ENCODE peak calls at places on chromosomes 12 and 14, in ten cellular contexts. One of them, this sample, is unnamed.

GRCh38 chr12:124543052-124543590 is 24.3 kb downstream of the NCOR2 start:
- DNase-seq in NCI-H2227 treated with DMSO at 0.1 percent for 48 hours: peak
- DNase-seq in HEK293T: no peak
- DNase-seq in CD8-positive, alpha-beta T cell: no peak
- DNase-seq in AG20443: peak
- DNase-seq in DMS 273 treated with DMSO at 0.1 percent for 48 hours: no peak
- DNase-seq in NCI-H146: peak
- DNase-seq in hypothalamus: no peak
- DNase-seq in astrocyte of the cerebellum: no peak
- DNase-seq in A549: peak
- DNase-seq in this sample: peak

GRCh38 chr12:93054021-93054420 is 124.9 kb upstream of the EEA1 start:
- DNase-seq in A549: no peak
- DNase-seq in hypothalamus: no peak
- DNase-seq in astrocyte of the cerebellum: no peak
- DNase-seq in NCI-H2227 treated with DMSO at 0.1 percent for 48 hours: no peak
- DNase-seq in CD8-positive, alpha-beta T cell: no peak
- DNase-seq in HEK293T: no peak
- DNase-seq in DMS 273 treated with DMSO at 0.1 percent for 48 hours: no peak
- DNase-seq in AG20443: no peak
- DNase-seq in NCI-H146: no peak
- DNase-seq in this sample: no peak

GRCh38 chr12:102095677-102096263 is 24.1 kb downstream of the NUP37 start:
- DNase-seq in A549: peak
- DNase-seq in HEK293T: peak
- DNase-seq in CD8-positive, alpha-beta T cell: no peak
- DNase-seq in DMS 273 treated with DMSO at 0.1 percent for 48 hours: peak
- DNase-seq in NCI-H146: peak
- DNase-seq in hypothalamus: no peak
- DNase-seq in NCI-H2227 treated with DMSO at 0.1 percent for 48 hours: peak
- DNase-seq in astrocyte of the cerebellum: peak
- DNase-seq in AG20443: peak
- DNase-seq in this sample: peak

GRCh38 chr12:29350080-29350479 is 30.9 kb downstream of the ERGIC2 start:
- DNase-seq in hypothalamus: no peak
- DNase-seq in HEK293T: peak
- DNase-seq in NCI-H146: no peak
- DNase-seq in CD8-positive, alpha-beta T cell: no peak
- DNase-seq in AG20443: peak
- DNase-seq in NCI-H2227 treated with DMSO at 0.1 percent for 48 hours: no peak
- DNase-seq in A549: no peak
- DNase-seq in astrocyte of the cerebellum: peak
- DNase-seq in DMS 273 treated with DMSO at 0.1 percent for 48 hours: no peak
- DNase-seq in this sample: peak

GRCh38 chr12:93803408-93803807 is 126.2 kb downstream of the CRADD start:
- DNase-seq in AG20443: peak
- DNase-seq in A549: no peak
- DNase-seq in astrocyte of the cerebellum: no peak
- DNase-seq in NCI-H146: no peak
- DNase-seq in CD8-positive, alpha-beta T cell: no peak
- DNase-seq in hypothalamus: no peak
- DNase-seq in HEK293T: no peak
- DNase-seq in DMS 273 treated with DMSO at 0.1 percent for 48 hours: peak
- DNase-seq in NCI-H2227 treated with DMSO at 0.1 percent for 48 hours: no peak
- DNase-seq in this sample: no peak

GRCh38 chr12:40819427-40820108 is 127.3 kb downstream of the CNTN1 start:
- DNase-seq in NCI-H2227 treated with DMSO at 0.1 percent for 48 hours: no peak
- DNase-seq in DMS 273 treated with DMSO at 0.1 percent for 48 hours: peak
- DNase-seq in HEK293T: peak
- DNase-seq in A549: no peak
- DNase-seq in hypothalamus: no peak
- DNase-seq in astrocyte of the cerebellum: no peak
- DNase-seq in AG20443: no peak
- DNase-seq in NCI-H146: no peak
- DNase-seq in CD8-positive, alpha-beta T cell: no peak
- DNase-seq in this sample: peak

GRCh38 chr14:69680297-69680696 is 68.9 kb downstream of the SUSD6 start:
- DNase-seq in NCI-H146: no peak
- DNase-seq in DMS 273 treated with DMSO at 0.1 percent for 48 hours: no peak
- DNase-seq in astrocyte of the cerebellum: no peak
- DNase-seq in NCI-H2227 treated with DMSO at 0.1 percent for 48 hours: no peak
- DNase-seq in AG20443: no peak
- DNase-seq in CD8-positive, alpha-beta T cell: no peak
- DNase-seq in hypothalamus: no peak
- DNase-seq in HEK293T: no peak
- DNase-seq in A549: no peak
- DNase-seq in this sample: no peak

GRCh38 chr12:26723379-26724308 is 109.3 kb downstream of the ITPR2 start:
- DNase-seq in hypothalamus: no peak
- DNase-seq in NCI-H146: no peak
- DNase-seq in astrocyte of the cerebellum: peak
- DNase-seq in AG20443: peak
- DNase-seq in HEK293T: no peak
- DNase-seq in NCI-H2227 treated with DMSO at 0.1 percent for 48 hours: no peak
- DNase-seq in DMS 273 treated with DMSO at 0.1 percent for 48 hours: no peak
- DNase-seq in CD8-positive, alpha-beta T cell: no peak
- DNase-seq in A549: no peak
- DNase-seq in this sample: no peak

GRCh38 chr14:30088620-30089019 is 161.0 kb upstream of the PRKD1 start:
- DNase-seq in AG20443: no peak
- DNase-seq in A549: no peak
- DNase-seq in CD8-positive, alpha-beta T cell: no peak
- DNase-seq in hypothalamus: no peak
- DNase-seq in NCI-H2227 treated with DMSO at 0.1 percent for 48 hours: no peak
- DNase-seq in astrocyte of the cerebellum: no peak
- DNase-seq in DMS 273 treated with DMSO at 0.1 percent for 48 hours: no peak
- DNase-seq in HEK293T: no peak
- DNase-seq in NCI-H146: no peak
- DNase-seq in this sample: no peak

GRCh38 chr12:66803972-66804371 is 125.1 kb upstream of the GRIP1 start:
- DNase-seq in CD8-positive, alpha-beta T cell: no peak
- DNase-seq in NCI-H2227 treated with DMSO at 0.1 percent for 48 hours: peak
- DNase-seq in NCI-H146: peak
- DNase-seq in AG20443: no peak
- DNase-seq in DMS 273 treated with DMSO at 0.1 percent for 48 hours: no peak
- DNase-seq in A549: no peak
- DNase-seq in HEK293T: peak
- DNase-seq in astrocyte of the cerebellum: no peak
- DNase-seq in hypothalamus: no peak
- DNase-seq in this sample: no peak

GRCh38 chr12:122681814-122682213 is 21.3 kb downstream of the HCAR2 start:
- DNase-seq in hypothalamus: no peak
- DNase-seq in AG20443: peak
- DNase-seq in NCI-H2227 treated with DMSO at 0.1 percent for 48 hours: no peak
- DNase-seq in HEK293T: no peak
- DNase-seq in DMS 273 treated with DMSO at 0.1 percent for 48 hours: no peak
- DNase-seq in astrocyte of the cerebellum: peak
- DNase-seq in CD8-positive, alpha-beta T cell: no peak
- DNase-seq in NCI-H146: no peak
- DNase-seq in A549: no peak
- DNase-seq in this sample: no peak

GRCh38 chr12:124747426-124748161 is 116.1 kb downstream of the SCARB1 start:
- DNase-seq in CD8-positive, alpha-beta T cell: no peak
- DNase-seq in A549: peak
- DNase-seq in astrocyte of the cerebellum: peak
- DNase-seq in hypothalamus: no peak
- DNase-seq in DMS 273 treated with DMSO at 0.1 percent for 48 hours: no peak
- DNase-seq in NCI-H2227 treated with DMSO at 0.1 percent for 48 hours: no peak
- DNase-seq in HEK293T: no peak
- DNase-seq in AG20443: peak
- DNase-seq in NCI-H146: no peak
- DNase-seq in this sample: no peak

GRCh38 chr12:122080149-122081107 is 1.9 kb downstream of the MLXIP start:
- DNase-seq in AG20443: peak
- DNase-seq in A549: peak
- DNase-seq in NCI-H146: peak
- DNase-seq in NCI-H2227 treated with DMSO at 0.1 percent for 48 hours: no peak
- DNase-seq in astrocyte of the cerebellum: no peak
- DNase-seq in CD8-positive, alpha-beta T cell: no peak
- DNase-seq in hypothalamus: no peak
- DNase-seq in DMS 273 treated with DMSO at 0.1 percent for 48 hours: no peak
- DNase-seq in HEK293T: no peak
- DNase-seq in this sample: peak

GRCh38 chr12:119624971-119625370 is 31.4 kb downstream of the TMEM233 start:
- DNase-seq in NCI-H146: peak
- DNase-seq in astrocyte of the cerebellum: no peak
- DNase-seq in HEK293T: no peak
- DNase-seq in AG20443: no peak
- DNase-seq in CD8-positive, alpha-beta T cell: no peak
- DNase-seq in NCI-H2227 treated with DMSO at 0.1 percent for 48 hours: peak
- DNase-seq in A549: no peak
- DNase-seq in hypothalamus: no peak
- DNase-seq in DMS 273 treated with DMSO at 0.1 percent for 48 hours: no peak
- DNase-seq in this sample: no peak